ENCODE peak calls at places on chromosomes 4 and X, in seven cellular contexts. O is hepatocyte, J is astrocyte of the spinal cord, W is epithelial cell of esophagus, M is endothelial cell, E is lung, P is M059J. R is an unnamed sample.

GRCh38 chrX:121365572-121366161 is 318.3 kb downstream of the GLUD2 start:
- DNase-seq in O (peak), J (no peak), W (no peak), M (no peak), E (no peak), P (no peak), R (peak)

GRCh38 chr4:52037730-52038108 is 380 bp downstream of the SGCB start:
- DNase-seq in O (no peak), J (peak), W (no peak), M (peak), E (peak), P (peak), R (no peak)

GRCh38 chr4:22391548-22391947 is 124.3 kb downstream of the ADGRA3 start:
- DNase-seq in O (no peak), J (peak), W (peak), M (no peak), E (no peak), P (peak), R (peak)

GRCh38 chr4:128524311-128524710 is 236.7 kb upstream of the PGRMC2 start:
- DNase-seq in O (peak), J (peak), W (peak), M (no peak), E (peak), P (peak), R (peak)

GRCh38 chrX:17878028-17878670 is 17.1 kb upstream of the RAI2 start:
- DNase-seq in O (no peak), J (no peak), W (no peak), M (no peak), E (no peak), P (no peak), R (no peak)

GRCh38 chr4:120749445-120750151 is 172.9 kb downstream of the PRDM5 start:
- DNase-seq in O (no peak), J (no peak), W (no peak), M (no peak), E (no peak), P (no peak), R (no peak)

GRCh38 chr4:150411527-150411926 is 170.4 kb upstream of the MAB21L2 start:
- DNase-seq in O (no peak), J (no peak), W (no peak), M (no peak), E (no peak), P (no peak), R (no peak)

GRCh38 chrX:123308663-123309062 is 124.6 kb downstream of the GRIA3 start:
- DNase-seq in O (no peak), J (peak), W (no peak), M (no peak), E (no peak), P (no peak), R (no peak)